ENCODE peak calls at places on chromosomes 11 and 22, in seven cellular contexts. S is fibroblast of lung, C is right lobe of liver, H is transverse colon, G is Peyer's patch, P is A549, U is uterus. X is an unnamed sample.

GRCh38 chr11:107928767-107929507 is 689 bp downstream of the RAB39A start:
- DNase-seq in S (no peak), C (peak), H (peak), G (no peak), P (peak), U (no peak), X (peak)

GRCh38 chr11:772429-773390 is 4.6 kb downstream of the GATD1 start:
- DNase-seq in S (no peak), C (no peak), H (no peak), G (no peak), P (no peak), U (no peak), X (peak)

GRCh38 chr11:68963779-68964178 is 17.0 kb downstream of the MRGPRD start:
- DNase-seq in S (no peak), C (no peak), H (peak), G (no peak), P (no peak), U (peak), X (peak)

GRCh38 chr22:45240137-45240809 is 421 bp downstream of the KIAA0930 start:
- DNase-seq in S (peak), C (peak), H (peak), G (peak), P (no peak), U (peak), X (no peak)

GRCh38 chr11:121309688-121310087 is 17.1 kb downstream of the SC5D start:
- DNase-seq in S (no peak), C (no peak), H (no peak), G (no peak), P (no peak), U (no peak), X (no peak)

GRCh38 chr11:2510626-2511402 is 66.0 kb downstream of the KCNQ1 start:
- DNase-seq in S (no peak), C (peak), H (peak), G (peak), P (no peak), U (no peak), X (peak)

GRCh38 chr11:11984563-11984962 is 23.9 kb downstream of the DKK3 start:
- DNase-seq in S (no peak), C (no peak), H (no peak), G (no peak), P (no peak), U (no peak), X (no peak)

GRCh38 chr11:131079036-131079435 is 162.8 kb upstream of the SNX19 start:
- DNase-seq in S (peak), C (no peak), H (no peak), G (no peak), P (no peak), U (no peak), X (no peak)

GRCh38 chr22:25098445-25099081 is 101.1 kb upstream of the CRYBB3 start:
- DNase-seq in S (no peak), C (no peak), H (no peak), G (no peak), P (no peak), U (no peak), X (no peak)

GRCh38 chr11:2199466-2200341 is 28.1 kb upstream of the TH start:
- DNase-seq in S (no peak), C (no peak), H (no peak), G (no peak), P (no peak), U (no peak), X (no peak)

GRCh38 chr22:38986629-38987028 is 4.5 kb downstream of the APOBEC3B start:
- DNase-seq in S (no peak), C (no peak), H (no peak), G (no peak), P (no peak), U (no peak), X (no peak)

GRCh38 chr11:100849009-100849913 is 162.2 kb downstream of the ARHGAP42 start:
- DNase-seq in S (peak), C (no peak), H (no peak), G (no peak), P (peak), U (no peak), X (no peak)

GRCh38 chr11:72683782-72684200 is 9.6 kb upstream of the PDE2A start:
- DNase-seq in S (no peak), C (peak), H (peak), G (peak), P (peak), U (peak), X (peak)

GRCh38 chr11:9875402-9875801 is 211.5 kb downstream of the SWAP70 start:
- DNase-seq in S (no peak), C (no peak), H (no peak), G (no peak), P (no peak), U (no peak), X (no peak)

GRCh38 chr11:72970557-72971118 is 156.4 kb downstream of the ATG16L2 start:
- DNase-seq in S (peak), C (no peak), H (no peak), G (no peak), P (no peak), U (no peak), X (no peak)

GRCh38 chr11:117232911-117233409 is 489 bp downstream of the RNF214 start:
- DNase-seq in S (no peak), C (peak), H (no peak), G (no peak), P (no peak), U (peak), X (no peak)

GRCh38 chr11:6400431-6401345 is 10.4 kb downstream of the SMPD1 start:
- DNase-seq in S (no peak), C (no peak), H (no peak), G (no peak), P (no peak), U (no peak), X (no peak)

GRCh38 chr11:1444823-1445422 is 41.7 kb downstream of the MOB2 start:
- DNase-seq in S (no peak), C (no peak), H (no peak), G (no peak), P (no peak), U (no peak), X (no peak)

GRCh38 chr11:32033067-32033466 is 57.8 kb upstream of the RCN1 start:
- DNase-seq in S (peak), C (no peak), H (no peak), G (no peak), P (no peak), U (no peak), X (no peak)

GRCh38 chr11:1450958-1451710 is 35.4 kb downstream of the MOB2 start:
- DNase-seq in S (no peak), C (no peak), H (no peak), G (no peak), P (no peak), U (no peak), X (no peak)

GRCh38 chr11:92423133-92423532 is 198.5 kb downstream of the FAT3 start:
- DNase-seq in S (peak), C (no peak), H (no peak), G (no peak), P (no peak), U (no peak), X (no peak)

GRCh38 chr11:94563848-94564442 is 3.2 kb upstream of the PIWIL4 start:
- DNase-seq in S (no peak), C (no peak), H (no peak), G (no peak), P (no peak), U (no peak), X (no peak)

GRCh38 chr11:68913188-68913587 is 9.5 kb downstream of the IGHMBP2 start:
- DNase-seq in S (no peak), C (no peak), H (no peak), G (no peak), P (no peak), U (no peak), X (no peak)

GRCh38 chr11:117958949-117959348 is 27.2 kb upstream of the IL10RA start:
- DNase-seq in S (no peak), C (no peak), H (no peak), G (no peak), P (no peak), U (no peak), X (no peak)

GRCh38 chr11:75248924-75249256 is 8.3 kb downstream of the TPBGL start:
- DNase-seq in S (no peak), C (no peak), H (no peak), G (no peak), P (no peak), U (no peak), X (no peak)

DNA sequence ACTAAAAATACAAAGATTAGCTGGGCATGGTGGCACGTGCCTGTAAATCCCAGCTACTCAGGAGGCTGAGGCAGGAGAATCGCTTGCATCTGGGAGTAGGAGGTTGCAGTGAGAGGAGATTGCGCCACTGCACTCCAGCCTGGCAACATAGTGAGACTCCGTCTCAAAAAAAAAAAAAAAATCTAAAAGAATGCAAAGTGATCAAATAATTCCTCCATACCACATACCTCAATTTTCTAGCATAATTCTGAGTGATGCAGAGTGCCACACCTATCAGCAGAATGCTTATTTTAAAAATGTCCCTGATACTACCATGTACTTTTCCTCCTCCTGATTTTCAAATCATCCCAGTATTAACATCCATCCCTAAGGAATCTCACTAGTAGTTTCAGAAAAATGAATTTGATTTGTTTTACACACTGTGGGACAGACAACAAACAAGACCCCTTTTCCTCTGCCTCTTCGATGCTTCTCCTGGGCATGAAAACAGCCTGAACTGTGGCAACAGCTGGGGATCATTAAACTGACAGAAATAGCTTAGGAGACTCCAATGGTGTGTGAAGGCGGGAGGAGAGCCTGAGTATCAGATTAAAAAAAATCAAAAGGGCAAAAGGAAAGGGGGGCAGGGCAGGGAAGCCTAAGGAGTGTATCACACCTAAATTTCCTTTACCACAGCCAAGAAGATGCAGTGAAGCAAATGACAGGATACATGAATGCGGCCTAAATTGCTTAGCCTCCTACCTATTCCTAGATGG is 114.7 kb downstream of the SGSM3 start:
- DNase-seq in S (peak), C (no peak), H (no peak), G (no peak), P (no peak), U (no peak), X (no peak)
- H3K27ac ChIP-seq in S (peak), C (no peak), H (no peak), G (no peak), P (peak), U (peak), X (peak)

GRCh38 chr11:3866206-3866605 is 10.7 kb downstream of the STIM1 start:
- DNase-seq in S (no peak), C (peak), H (no peak), G (no peak), P (no peak), U (no peak), X (no peak)
- H3K4me3 ChIP-seq in S (no peak), C (no peak), H (no peak), G (no peak), P (no peak), U (no peak), X (no peak)

GRCh38 chr22:37229012-37229804 is 14.9 kb downstream of the RAC2 start:
- DNase-seq in S (peak), C (no peak), H (no peak), G (peak), P (peak), U (no peak), X (no peak)
- H3K27ac ChIP-seq in S (peak), C (peak), H (peak), G (peak), P (peak), U (no peak), X (no peak)

GRCh38 chr11:17730608-17731462 is 3.7 kb upstream of the KCNC1 start:
- DNase-seq in S (peak), C (peak), H (peak), G (peak), P (peak), U (peak), X (peak)
- H3K4me3 ChIP-seq in S (no peak), C (no peak), H (no peak), G (no peak), P (no peak), U (no peak), X (no peak)

GRCh38 chr11:128709402-128709801 is 15.5 kb downstream of the FLI1 start:
- DNase-seq in S (peak), C (no peak), H (no peak), G (no peak), P (no peak), U (peak), X (no peak)

GRCh38 chr11:128708660-128709059 is 14.8 kb downstream of the FLI1 start:
- DNase-seq in S (no peak), C (no peak), H (no peak), G (no peak), P (no peak), U (no peak), X (no peak)

GRCh38 chr11:128713595-128713994 is 19.7 kb downstream of the FLI1 start:
- DNase-seq in S (peak), C (no peak), H (no peak), G (no peak), P (no peak), U (no peak), X (no peak)

GRCh38 chr11:128714121-128714520 is 20.2 kb downstream of the FLI1 start:
- DNase-seq in S (no peak), C (no peak), H (no peak), G (no peak), P (no peak), U (no peak), X (no peak)

GRCh38 chr11:128711136-128711535 is 17.3 kb downstream of the FLI1 start:
- DNase-seq in S (peak), C (no peak), H (no peak), G (no peak), P (no peak), U (no peak), X (no peak)
- H3K27ac ChIP-seq in S (no peak), C (no peak), H (no peak), G (no peak), P (no peak), U (no peak), X (no peak)